ENCODE peak calls at places on chromosomes 12 and 14, in four cellular contexts. E is Peyer's patch, L is transverse colon, N is heart right ventricle. H is an unnamed sample.

GRCh38 chr12:19236656-19237055 is 107.1 kb downstream of the PLEKHA5 start:
- DNase-seq in E (no peak), L (no peak), N (peak; percentile 16), H (no peak)

GRCh38 chr12:1539135-1539534 is 55.2 kb downstream of the FBXL14 start:
- DNase-seq in E (no peak), L (no peak), N (no peak), H (no peak)

GRCh38 chr12:12788675-12789368 is 3.4 kb downstream of the APOLD1 start:
- DNase-seq in E (peak; percentile 92), L (peak; percentile 79), N (peak; percentile 83), H (no peak)

GRCh38 chr14:98756749-98757148 is 515.2 kb downstream of the BCL11B start:
- DNase-seq in E (no peak), L (no peak), N (no peak), H (no peak)

GRCh38 chr12:125220404-125221273 is 155.4 kb downstream of the AACS start:
- DNase-seq in E (no peak), L (no peak), N (no peak), H (no peak)

GRCh38 chr12:74722709-74723108 is 185.1 kb downstream of the ATXN7L3B start:
- DNase-seq in E (no peak), L (no peak), N (no peak), H (no peak)

GRCh38 chr12:122310636-122311035 is 44.3 kb upstream of the VPS33A start:
- DNase-seq in E (no peak), L (no peak), N (no peak), H (no peak)

GRCh38 chr12:8831116-8831515 is 8.7 kb downstream of the A2ML1 start:
- DNase-seq in E (no peak), L (no peak), N (no peak), H (no peak)

GRCh38 chr14:100004392-100004791 is 60.8 kb upstream of the EVL start:
- DNase-seq in E (no peak), L (no peak), N (no peak), H (no peak)

GRCh38 chr14:25259470-25259869 is 209.5 kb upstream of the STXBP6 start:
- DNase-seq in E (no peak), L (no peak), N (no peak), H (no peak)

GRCh38 chr12:64990991-64991570 is 130.0 kb downstream of the WIF1 start:
- DNase-seq in E (no peak), L (no peak), N (no peak), H (no peak)

GRCh38 chr12:130987151-130987931 is 33.6 kb downstream of the ADGRD1 start:
- DNase-seq in E (no peak), L (no peak), N (no peak), H (no peak)

GRCh38 chr12:24127919-24128721 is 178.7 kb upstream of the SOX5 start:
- DNase-seq in E (no peak), L (peak; percentile 12), N (no peak), H (no peak)

GRCh38 chr12:13167906-13168305 is 28.6 kb upstream of the EMP1 start:
- DNase-seq in E (no peak), L (no peak), N (no peak), H (no peak)

GRCh38 chr14:89384636-89385035 is 32.4 kb downstream of the FOXN3 start:
- DNase-seq in E (no peak), L (no peak), N (no peak), H (no peak)

GRCh38 chr14:100605706-100606686 is 18.8 kb upstream of the BEGAIN start:
- DNase-seq in E (peak; percentile 25), L (no peak), N (no peak), H (no peak)

GRCh38 chr12:124746649-124747425 is 116.8 kb downstream of the SCARB1 start:
- DNase-seq in E (no peak), L (no peak), N (no peak), H (no peak)

GRCh38 chr12:111359231-111359913 is 9.5 kb downstream of the PHETA1 start:
- DNase-seq in E (no peak), L (no peak), N (no peak), H (no peak)

GRCh38 chr14:66745078-66745477 is 237.1 kb downstream of the GPHN start:
- DNase-seq in E (no peak), L (no peak), N (no peak), H (no peak)

GRCh38 chr14:66752109-66752508 is 244.2 kb downstream of the GPHN start:
- DNase-seq in E (no peak), L (no peak), N (no peak), H (no peak)

GRCh38 chr14:66746316-66747006 is 238.5 kb downstream of the GPHN start:
- DNase-seq in E (no peak), L (no peak), N (peak; percentile 6), H (no peak)
- TF ChIP-seq CTCF in E (no peak), L (peak; percentile 24), N (peak; percentile 55), H (peak; percentile 26)

GRCh38 chr14:68966872-68967301 is 12.2 kb downstream of the ACTN1 start:
- DNase-seq in E (no peak), L (no peak), N (peak; percentile 40), H (no peak)

GRCh38 chr14:68961781-68962584 is 17.1 kb downstream of the ACTN1 start:
- DNase-seq in E (no peak), L (no peak), N (no peak), H (no peak)

GRCh38 chr14:68962681-68963080 is 16.4 kb downstream of the ACTN1 start:
- DNase-seq in E (no peak), L (no peak), N (no peak), H (no peak)

GRCh38 chr14:68965261-68965761 is 13.8 kb downstream of the ACTN1 start:
- DNase-seq in E (no peak), L (no peak), N (peak; percentile 5), H (no peak)

DNA sequence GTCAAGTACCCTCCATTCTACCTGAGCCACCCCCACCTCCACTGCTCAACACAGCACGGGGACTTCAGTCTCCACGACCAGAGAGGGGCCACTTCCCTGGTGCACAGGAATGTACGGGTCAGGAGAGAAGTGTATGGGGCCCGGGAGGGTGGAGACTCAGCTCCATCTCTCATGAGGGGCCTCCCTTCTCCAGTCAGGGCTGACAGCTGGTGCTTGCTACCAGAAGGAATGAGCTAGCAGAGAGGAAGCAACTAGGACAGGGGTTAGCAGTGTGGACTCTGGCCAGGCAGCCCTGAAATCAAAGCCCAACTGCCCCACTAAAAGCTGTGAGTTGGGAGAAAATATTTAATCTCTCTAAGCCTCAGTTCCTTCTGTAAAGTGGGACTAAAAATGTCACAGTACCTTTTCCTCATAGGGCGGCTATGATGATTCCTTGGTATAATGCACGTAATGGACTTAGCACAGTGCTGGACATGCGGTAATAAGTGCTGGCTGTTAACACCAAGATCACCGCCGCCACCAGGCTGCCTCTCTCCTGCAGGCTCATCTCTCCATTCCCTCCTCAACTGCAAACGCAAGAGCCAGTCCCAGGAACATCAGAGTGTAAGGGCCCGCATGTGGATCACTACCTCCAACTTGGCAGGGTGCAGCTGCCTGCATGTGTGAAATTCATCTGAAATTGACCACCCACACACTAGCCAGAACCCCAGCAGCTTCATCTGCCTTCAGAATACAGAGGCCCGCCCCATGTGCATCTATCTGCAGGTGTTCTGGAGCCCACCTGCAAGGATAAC is 14.6 kb downstream of the ACTN1 start:
- DNase-seq in E (no peak), L (peak; percentile 66), N (peak; percentile 9), H (no peak)
- H3K4me1 ChIP-seq in E (no peaks in the 10 kb centered on the region), L (peaks cover 54% of the 10 kb centered on the region), N (peaks cover 93% of the 10 kb centered on the region), H (peaks cover 65% of the 10 kb centered on the region)

GRCh38 chr14:103023881-103024473 is 33.4 kb downstream of the CDC42BPB start:
- DNase-seq in E (peak; percentile 24), L (no peak), N (peak; percentile 52), H (no peak)
- H3K27ac ChIP-seq in E (no peak overlapping the region), L (peak overlapping the region; percentile 42), N (peak overlapping the region; percentile 58), H (peak overlapping the region; percentile 36)

DNA sequence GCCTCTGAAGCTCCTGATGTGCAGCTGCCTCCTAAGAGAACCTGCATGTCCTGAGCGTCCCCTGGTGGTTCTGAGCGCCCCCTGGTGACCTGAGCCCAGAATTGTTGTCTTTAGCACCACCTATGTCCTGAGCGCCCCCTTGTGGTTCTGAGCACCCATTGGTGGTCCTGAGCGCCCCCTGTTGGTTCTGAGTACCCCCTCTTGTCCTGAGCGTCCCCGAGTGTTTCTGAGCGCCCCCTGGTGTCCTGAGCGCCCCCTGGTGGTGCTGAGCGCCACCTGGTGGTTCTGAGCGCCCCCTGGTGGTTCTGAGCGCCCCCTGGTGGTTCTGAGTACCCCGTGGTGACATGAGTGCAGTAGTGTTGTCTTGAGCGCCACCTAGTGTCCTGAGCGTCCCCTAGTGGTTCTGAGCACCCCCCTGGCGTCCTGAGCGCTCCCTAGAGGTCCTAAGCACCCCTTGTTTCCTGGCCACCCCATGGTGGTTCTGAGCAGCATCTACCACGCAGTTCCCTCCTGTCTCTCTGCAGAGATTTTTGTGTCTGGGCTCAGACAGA is 782.5 kb downstream of the TMEM121 start:
- DNase-seq in E (peak; percentile 68), L (peak; percentile 57), N (no peak), H (no peak)
- TF ChIP-seq CTCF in E (peak; percentile 27), L (peak; percentile 43), N (peak; percentile 22), H (peak; percentile 7)

DNA sequence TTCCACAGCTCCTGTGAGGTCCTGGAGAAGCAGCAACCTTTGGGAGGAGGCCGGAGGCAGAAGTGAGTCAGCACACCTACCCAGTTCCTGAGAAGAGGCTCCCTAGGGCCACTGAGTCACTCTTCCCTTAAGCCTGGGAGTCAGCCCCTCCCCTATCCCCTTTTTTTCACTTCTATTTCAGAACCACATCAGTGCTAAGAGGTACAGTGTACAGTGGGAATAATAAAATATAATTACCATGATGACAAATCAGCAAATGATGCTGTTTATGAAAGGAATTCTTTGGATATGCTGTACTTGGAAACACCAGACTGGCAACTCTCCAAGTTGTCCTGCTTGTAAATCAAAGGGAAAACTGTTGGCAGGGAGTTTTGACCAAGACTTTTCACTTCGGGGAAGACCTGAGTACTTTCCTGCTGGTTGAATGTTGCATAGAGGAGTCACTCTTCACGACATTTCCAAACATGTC is 7.8 kb upstream of the TBPL2 start:
- DNase-seq in E (peak; percentile 82), L (peak; percentile 60), N (peak; percentile 14), H (peak; percentile 45)
- H3K4me1 ChIP-seq in E (no peaks in the 10 kb centered on the region), L (peaks cover 28% of the 10 kb centered on the region), N (peaks cover 18% of the 10 kb centered on the region), H (peaks cover 4% of the 10 kb centered on the region)

GRCh38 chr12:47360771-47361388 is 281.1 kb upstream of the AMIGO2 start:
- DNase-seq in E (peak; percentile 62), L (no peak), N (peak; percentile 15), H (no peak)
- H3K27ac ChIP-seq in E (peak overlapping the region; percentile 79), L (peak overlapping the region; percentile 74), N (peak overlapping the region; percentile 63), H (no peak overlapping the region)

GRCh38 chr14:37116933-37117844 is 55.2 kb downstream of the SLC25A21 start:
- DNase-seq in E (no peak), L (no peak), N (no peak), H (no peak)
- TF ChIP-seq CTCF in E (no peak), L (no peak), N (no peak), H (peak; percentile 42)